ENCODE peak calls at places on chromosomes 5 and 9, in four cellular contexts. One of them, this sample, is unnamed.

GRCh38 chr9:106921341-106921899 is 58.5 kb downstream of the ZNF462 start:
- DNase-seq in lower lobe of right lung: no peak
- DNase-seq in CD8-positive, alpha-beta memory T cell: no peak
- DNase-seq in heart right ventricle: peak; percentile 77
- DNase-seq in this sample: peak; percentile 32

GRCh38 chr5:61263072-61263471 is 69.0 kb upstream of the ZSWIM6 start:
- DNase-seq in lower lobe of right lung: peak; percentile 61
- DNase-seq in heart right ventricle: no peak
- DNase-seq in CD8-positive, alpha-beta memory T cell: no peak
- DNase-seq in this sample: no peak

GRCh38 chr9:96688215-96688614 is 33.1 kb upstream of the PRXL2C start:
- DNase-seq in CD8-positive, alpha-beta memory T cell: no peak
- DNase-seq in heart right ventricle: no peak
- DNase-seq in lower lobe of right lung: no peak
- DNase-seq in this sample: no peak

GRCh38 chr5:32645246-32645645 is 59.9 kb downstream of the SUB1 start:
- DNase-seq in heart right ventricle: no peak
- DNase-seq in CD8-positive, alpha-beta memory T cell: no peak
- DNase-seq in lower lobe of right lung: no peak
- DNase-seq in this sample: no peak

GRCh38 chr9:91182429-91182828 is 179.3 kb downstream of the AUH start:
- DNase-seq in heart right ventricle: no peak
- DNase-seq in lower lobe of right lung: no peak
- DNase-seq in CD8-positive, alpha-beta memory T cell: no peak
- DNase-seq in this sample: no peak

GRCh38 chr5:155844541-155844940 is 482.4 kb upstream of the SGCD start:
- DNase-seq in heart right ventricle: no peak
- DNase-seq in CD8-positive, alpha-beta memory T cell: no peak
- DNase-seq in lower lobe of right lung: no peak
- DNase-seq in this sample: no peak

GRCh38 chr9:2241875-2242741 is 227.0 kb downstream of the SMARCA2 start:
- DNase-seq in heart right ventricle: peak; percentile 82
- DNase-seq in CD8-positive, alpha-beta memory T cell: peak; percentile 23
- DNase-seq in lower lobe of right lung: peak; percentile 80
- DNase-seq in this sample: peak; percentile 34

GRCh38 chr5:170436335-170436734 is 47.2 kb upstream of the KCNMB1 start:
- DNase-seq in CD8-positive, alpha-beta memory T cell: no peak
- DNase-seq in heart right ventricle: no peak
- DNase-seq in lower lobe of right lung: no peak
- DNase-seq in this sample: no peak

GRCh38 chr5:87169300-87169991 is 98.2 kb upstream of the RASA1 start:
- DNase-seq in CD8-positive, alpha-beta memory T cell: no peak
- DNase-seq in heart right ventricle: no peak
- DNase-seq in lower lobe of right lung: no peak
- DNase-seq in this sample: no peak

GRCh38 chr5:60148356-60148755 is 254.8 kb upstream of the PDE4D start:
- DNase-seq in heart right ventricle: no peak
- DNase-seq in CD8-positive, alpha-beta memory T cell: no peak
- DNase-seq in lower lobe of right lung: no peak
- DNase-seq in this sample: no peak

GRCh38 chr5:139974661-139975060 is 68.4 kb downstream of the NRG2 start:
- DNase-seq in CD8-positive, alpha-beta memory T cell: no peak
- DNase-seq in lower lobe of right lung: no peak
- DNase-seq in heart right ventricle: peak; percentile 2
- DNase-seq in this sample: no peak

DNA sequence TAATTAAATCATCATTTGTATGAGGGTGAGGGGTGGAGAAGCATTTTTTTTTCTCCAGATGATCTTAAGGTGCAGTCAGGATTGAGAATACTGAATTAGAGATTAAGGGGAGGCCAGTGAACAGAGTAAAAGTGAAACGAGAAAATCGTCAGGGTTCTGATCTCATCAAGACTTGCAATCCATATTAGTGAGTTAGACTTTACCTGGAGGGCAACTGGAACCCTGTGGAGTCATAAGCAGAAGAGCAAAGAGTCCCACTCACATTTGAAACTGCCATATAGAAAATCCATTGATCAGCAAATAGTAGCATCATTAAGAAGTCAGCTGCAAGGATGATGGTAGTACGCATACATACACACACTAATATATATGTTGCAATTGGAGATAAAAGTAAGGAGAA is 466.2 kb upstream of the PAPPA start:
- DNase-seq in CD8-positive, alpha-beta memory T cell: no peak
- DNase-seq in heart right ventricle: no peak
- DNase-seq in lower lobe of right lung: no peak
- DNase-seq in this sample: no peak
- H3K4me1 ChIP-seq in CD8-positive, alpha-beta memory T cell: no peaks in the 10 kb centered on the region
- H3K4me1 ChIP-seq in heart right ventricle: no peaks in the 10 kb centered on the region
- H3K4me1 ChIP-seq in lower lobe of right lung: no peaks in the 10 kb centered on the region
- H3K4me1 ChIP-seq in this sample: no peaks in the 10 kb centered on the region

DNA sequence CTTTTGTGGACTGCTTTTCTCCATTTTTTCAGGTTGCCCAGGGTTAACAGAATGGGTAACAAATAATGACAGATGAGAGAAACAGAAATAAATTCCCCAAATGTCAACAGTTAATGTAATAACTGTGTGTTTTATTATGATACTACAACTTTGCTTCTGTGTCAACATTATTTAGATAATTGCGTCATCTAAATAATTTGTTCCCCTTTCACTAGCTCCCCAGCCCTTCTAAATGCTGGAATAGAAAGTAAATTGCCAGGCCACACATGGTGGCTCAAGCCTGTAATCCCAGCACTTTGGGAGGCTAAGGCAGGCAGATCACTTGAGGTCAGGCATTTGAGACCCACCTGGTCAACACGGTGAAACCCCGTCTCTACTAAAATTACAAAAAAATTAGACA is 53.5 kb downstream of the RNF38 start:
- DNase-seq in heart right ventricle: no peak
- DNase-seq in CD8-positive, alpha-beta memory T cell: no peak
- DNase-seq in lower lobe of right lung: no peak
- DNase-seq in this sample: no peak
- H3K36me3 ChIP-seq in heart right ventricle: peaks cover 25% of the 10 kb centered on the region
- H3K36me3 ChIP-seq in CD8-positive, alpha-beta memory T cell: peaks cover 29% of the 10 kb centered on the region
- H3K36me3 ChIP-seq in lower lobe of right lung: peaks cover 97% of the 10 kb centered on the region
- H3K36me3 ChIP-seq in this sample: peaks cover 48% of the 10 kb centered on the region

GRCh38 chr9:134553061-134553891 is 88.3 kb upstream of the COL5A1 start:
- DNase-seq in heart right ventricle: no peak
- DNase-seq in lower lobe of right lung: peak; percentile 39
- DNase-seq in CD8-positive, alpha-beta memory T cell: no peak
- DNase-seq in this sample: no peak
- H3K27ac ChIP-seq in heart right ventricle: no peak overlapping the region
- H3K27ac ChIP-seq in lower lobe of right lung: no peak overlapping the region
- H3K27ac ChIP-seq in CD8-positive, alpha-beta memory T cell: no peak overlapping the region
- H3K27ac ChIP-seq in this sample: no peak overlapping the region

GRCh38 chr5:115461506-115462290 is 82.9 kb downstream of the FEM1C start:
- DNase-seq in lower lobe of right lung: no peak
- DNase-seq in CD8-positive, alpha-beta memory T cell: no peak
- DNase-seq in heart right ventricle: no peak
- DNase-seq in this sample: no peak
- H3K4me1 ChIP-seq in lower lobe of right lung: peaks cover 6% of the 10 kb centered on the region
- H3K4me1 ChIP-seq in CD8-positive, alpha-beta memory T cell: no peaks in the 10 kb centered on the region
- H3K4me1 ChIP-seq in heart right ventricle: peaks cover 42% of the 10 kb centered on the region
- H3K4me1 ChIP-seq in this sample: no peaks in the 10 kb centered on the region

DNA sequence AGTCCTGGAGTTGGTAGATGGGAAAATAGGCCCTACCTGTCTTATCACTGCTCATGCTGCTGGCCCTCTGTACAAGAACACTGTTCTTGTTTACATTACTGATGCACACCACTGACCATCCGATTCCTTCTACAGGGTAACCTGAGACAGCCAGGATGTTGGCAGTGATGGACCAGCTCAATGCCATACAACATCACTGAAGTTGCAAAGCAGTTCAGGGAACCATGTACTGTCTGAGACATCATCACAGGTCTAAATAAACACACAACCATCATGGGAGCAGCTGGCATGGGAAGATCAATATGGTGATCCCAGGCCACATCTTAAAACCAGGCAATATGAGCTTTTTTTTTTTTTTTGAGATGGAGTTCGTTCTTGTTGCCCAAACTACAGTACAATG is 59.0 kb downstream of the IARS1 start:
- DNase-seq in heart right ventricle: no peak
- DNase-seq in CD8-positive, alpha-beta memory T cell: no peak
- DNase-seq in lower lobe of right lung: no peak
- DNase-seq in this sample: no peak
- H3K36me3 ChIP-seq in heart right ventricle: peaks cover 10% of the 10 kb centered on the region
- H3K36me3 ChIP-seq in CD8-positive, alpha-beta memory T cell: peaks cover 22% of the 10 kb centered on the region
- H3K36me3 ChIP-seq in lower lobe of right lung: peaks cover 69% of the 10 kb centered on the region
- H3K36me3 ChIP-seq in this sample: peaks cover 22% of the 10 kb centered on the region

GRCh38 chr5:64834037-64834436 is 65.3 kb downstream of the CWC27 start:
- DNase-seq in lower lobe of right lung: no peak
- DNase-seq in CD8-positive, alpha-beta memory T cell: no peak
- DNase-seq in heart right ventricle: no peak
- DNase-seq in this sample: no peak

GRCh38 chr5:64834611-64835010 is 65.9 kb downstream of the CWC27 start:
- DNase-seq in lower lobe of right lung: no peak
- DNase-seq in heart right ventricle: no peak
- DNase-seq in CD8-positive, alpha-beta memory T cell: no peak
- DNase-seq in this sample: no peak

GRCh38 chr5:64836190-64836750 is 67.5 kb downstream of the CWC27 start:
- DNase-seq in lower lobe of right lung: no peak
- DNase-seq in CD8-positive, alpha-beta memory T cell: no peak
- DNase-seq in heart right ventricle: no peak
- DNase-seq in this sample: no peak

GRCh38 chr5:64836786-64837185 is 68.1 kb downstream of the CWC27 start:
- DNase-seq in heart right ventricle: no peak
- DNase-seq in lower lobe of right lung: no peak
- DNase-seq in CD8-positive, alpha-beta memory T cell: no peak
- DNase-seq in this sample: no peak

DNA sequence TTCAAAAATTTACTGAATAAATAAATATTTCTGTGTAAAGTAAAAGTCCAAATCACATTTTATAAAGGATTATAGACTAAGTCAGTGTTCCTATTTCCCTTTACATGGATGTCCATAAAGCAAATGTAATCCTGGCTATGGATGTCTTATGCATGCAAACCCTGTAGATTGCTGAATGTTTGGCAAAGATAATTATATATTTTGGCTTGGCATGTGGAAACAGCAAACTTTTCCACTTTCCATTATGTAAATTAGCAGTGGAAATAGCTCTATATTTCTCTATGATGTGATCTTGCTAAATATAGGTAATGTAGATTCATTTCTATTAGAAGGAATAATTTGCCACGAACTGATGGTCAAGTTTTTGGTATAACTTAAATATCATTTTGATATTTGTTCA is 66.5 kb downstream of the CWC27 start:
- DNase-seq in CD8-positive, alpha-beta memory T cell: no peak
- DNase-seq in lower lobe of right lung: no peak
- DNase-seq in heart right ventricle: no peak
- DNase-seq in this sample: no peak
- H3K27ac ChIP-seq in CD8-positive, alpha-beta memory T cell: no peak overlapping the region
- H3K27ac ChIP-seq in lower lobe of right lung: no peak overlapping the region
- H3K27ac ChIP-seq in heart right ventricle: no peak overlapping the region
- H3K27ac ChIP-seq in this sample: no peak overlapping the region

DNA sequence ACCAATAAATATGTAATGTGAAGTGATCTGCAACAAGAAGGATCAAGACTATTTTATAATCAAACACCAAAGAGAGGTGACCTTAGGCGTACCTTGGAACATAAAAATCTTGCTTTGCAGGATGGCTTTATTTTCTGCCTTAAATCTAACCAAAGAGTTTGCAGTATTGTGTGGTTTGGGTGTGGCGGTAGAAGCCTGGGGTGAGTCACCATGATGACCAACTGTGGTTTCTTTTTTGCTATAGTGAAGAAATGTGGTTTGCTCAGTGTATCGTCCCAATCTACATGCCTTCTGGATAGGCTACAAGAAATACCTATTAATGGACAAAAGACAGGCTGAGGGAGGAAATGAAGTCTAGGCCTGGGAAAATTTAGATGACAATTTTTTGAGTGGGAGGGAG is 5.1 kb upstream of the CAST start:
- DNase-seq in lower lobe of right lung: no peak
- DNase-seq in heart right ventricle: no peak
- DNase-seq in CD8-positive, alpha-beta memory T cell: peak; percentile 18
- DNase-seq in this sample: peak; percentile 37
- H3K4me1 ChIP-seq in lower lobe of right lung: peaks cover 25% of the 10 kb centered on the region
- H3K4me1 ChIP-seq in heart right ventricle: peaks cover 13% of the 10 kb centered on the region
- H3K4me1 ChIP-seq in CD8-positive, alpha-beta memory T cell: peaks cover 20% of the 10 kb centered on the region
- H3K4me1 ChIP-seq in this sample: peaks cover 17% of the 10 kb centered on the region

GRCh38 chr9:120473626-120474025 is 106.3 kb downstream of the CDK5RAP2 start:
- DNase-seq in lower lobe of right lung: no peak
- DNase-seq in CD8-positive, alpha-beta memory T cell: no peak
- DNase-seq in heart right ventricle: no peak
- DNase-seq in this sample: no peak

GRCh38 chr9:120478208-120478607 is 101.8 kb downstream of the CDK5RAP2 start:
- DNase-seq in heart right ventricle: no peak
- DNase-seq in CD8-positive, alpha-beta memory T cell: no peak
- DNase-seq in lower lobe of right lung: no peak
- DNase-seq in this sample: no peak

GRCh38 chr9:120474579-120475243 is 105.3 kb downstream of the CDK5RAP2 start:
- DNase-seq in CD8-positive, alpha-beta memory T cell: no peak
- DNase-seq in heart right ventricle: no peak
- DNase-seq in lower lobe of right lung: no peak
- DNase-seq in this sample: no peak

GRCh38 chr9:120477534-120478001 is 102.4 kb downstream of the CDK5RAP2 start:
- DNase-seq in CD8-positive, alpha-beta memory T cell: peak; percentile 1
- DNase-seq in heart right ventricle: peak; percentile 36
- DNase-seq in lower lobe of right lung: peak; percentile 54
- DNase-seq in this sample: no peak

GRCh38 chr9:120475341-120475740 is 104.6 kb downstream of the CDK5RAP2 start:
- DNase-seq in lower lobe of right lung: no peak
- DNase-seq in heart right ventricle: peak; percentile 22
- DNase-seq in CD8-positive, alpha-beta memory T cell: no peak
- DNase-seq in this sample: no peak
- H3K36me3 ChIP-seq in lower lobe of right lung: peaks cover 47% of the 10 kb centered on the region
- H3K36me3 ChIP-seq in heart right ventricle: peaks cover 5% of the 10 kb centered on the region
- H3K36me3 ChIP-seq in CD8-positive, alpha-beta memory T cell: peaks cover 21% of the 10 kb centered on the region
- H3K36me3 ChIP-seq in this sample: peaks cover 36% of the 10 kb centered on the region

GRCh38 chr5:84724181-84724580 is 339.5 kb upstream of the EDIL3 start:
- DNase-seq in heart right ventricle: no peak
- DNase-seq in CD8-positive, alpha-beta memory T cell: no peak
- DNase-seq in lower lobe of right lung: no peak
- DNase-seq in this sample: no peak
- H3K27ac ChIP-seq in heart right ventricle: no peak overlapping the region
- H3K27ac ChIP-seq in CD8-positive, alpha-beta memory T cell: no peak overlapping the region
- H3K27ac ChIP-seq in lower lobe of right lung: no peak overlapping the region
- H3K27ac ChIP-seq in this sample: no peak overlapping the region

DNA sequence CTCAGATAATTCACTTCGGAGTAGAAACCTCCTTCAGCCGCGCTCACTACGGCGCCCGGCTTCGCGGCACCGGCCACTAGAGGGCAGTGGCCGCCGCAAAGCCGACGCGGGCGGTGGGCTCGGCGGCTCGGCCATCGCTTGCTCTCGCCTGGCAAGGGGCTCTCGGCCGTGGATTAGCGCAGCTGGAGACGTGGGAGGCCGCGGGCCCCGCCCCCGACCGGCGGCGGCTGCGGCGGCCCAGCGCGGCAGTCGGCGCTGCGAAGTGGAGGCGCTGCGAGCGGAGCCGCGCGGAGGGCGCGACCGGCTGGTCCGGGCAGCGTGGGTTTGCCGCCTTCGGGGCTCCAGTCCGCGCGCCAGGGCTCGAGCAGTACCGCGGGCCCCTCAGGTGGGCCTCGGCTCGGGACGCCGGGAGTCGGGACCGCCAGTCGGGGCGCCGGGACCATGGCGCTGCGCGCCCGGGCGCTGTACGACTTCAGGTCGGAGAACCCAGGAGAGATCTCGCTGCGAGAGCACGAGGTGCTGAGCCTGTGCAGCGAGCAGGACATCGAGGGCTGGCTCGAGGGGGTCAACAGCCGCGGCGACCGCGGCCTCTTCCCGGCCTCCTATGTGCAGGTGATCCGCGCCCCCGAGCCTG is at the start of gene SNX18:
- DNase-seq in lower lobe of right lung: peak; percentile 96
- DNase-seq in heart right ventricle: peak; percentile 92
- DNase-seq in CD8-positive, alpha-beta memory T cell: peak; percentile 89
- DNase-seq in this sample: peak; percentile 90
- H3K4me1 ChIP-seq in lower lobe of right lung: peaks cover 37% of the 10 kb centered on the region
- H3K4me1 ChIP-seq in heart right ventricle: peaks cover 38% of the 10 kb centered on the region
- H3K4me1 ChIP-seq in CD8-positive, alpha-beta memory T cell: peaks cover 39% of the 10 kb centered on the region
- H3K4me1 ChIP-seq in this sample: peaks cover 34% of the 10 kb centered on the region